ENCODE peak calls at places on chromosomes 6 and 20, in seven cellular contexts. B is cardiac septum; K is BJ; L is ELF-1; V is amygdala; P is NCI-H345; O is naive thymus-derived CD8-positive, alpha-beta T cell. E is an unnamed sample.

GRCh38 chr6:15346315-15346714 is 100.4 kb downstream of the JARID2 start:
- DNase-seq in B (no peak), K (no peak), L (no peak), V (no peak), P (no peak), O (no peak), E (no peak)

GRCh38 chr20:7152071-7152470 is 384.6 kb downstream of the BMP2 start:
- DNase-seq in B (no peak), K (no peak), L (no peak), V (no peak), P (no peak), O (no peak), E (no peak)

GRCh38 chr6:12608016-12608860 is 108.3 kb upstream of the PHACTR1 start:
- DNase-seq in B (no peak), K (peak), L (no peak), V (no peak), P (no peak), O (no peak), E (no peak)

GRCh38 chr20:63126876-63127699 is 88.8 kb downstream of the YTHDF1 start:
- DNase-seq in B (peak), K (no peak), L (no peak), V (no peak), P (no peak), O (no peak), E (no peak)

GRCh38 chr6:32832535-32832934 is 6.0 kb downstream of the TAP2 start:
- DNase-seq in B (no peak), K (no peak), L (no peak), V (no peak), P (no peak), O (no peak), E (no peak)

GRCh38 chr6:30840084-30840921 is 44.0 kb upstream of the DDR1 start:
- DNase-seq in B (no peak), K (no peak), L (peak), V (no peak), P (no peak), O (no peak), E (no peak)

GRCh38 chr6:153816306-153816845 is 222.7 kb upstream of the OPRM1 start:
- DNase-seq in B (no peak), K (no peak), L (no peak), V (no peak), P (no peak), O (no peak), E (no peak)

GRCh38 chr6:128319946-128320345 is 200.5 kb downstream of the PTPRK start:
- DNase-seq in B (no peak), K (no peak), L (no peak), V (no peak), P (no peak), O (no peak), E (no peak)

GRCh38 chr6:15522856-15523529 is 139.8 kb downstream of the DTNBP1 start:
- DNase-seq in B (no peak), K (no peak), L (no peak), V (no peak), P (no peak), O (no peak), E (no peak)

GRCh38 chr6:10627800-10628199 is 66.6 kb downstream of the C6orf52 start:
- DNase-seq in B (no peak), K (no peak), L (no peak), V (no peak), P (no peak), O (no peak), E (no peak)

GRCh38 chr20:15396900-15397299 is 1059.5 kb upstream of the FLRT3 start:
- DNase-seq in B (no peak), K (no peak), L (no peak), V (no peak), P (no peak), O (no peak), E (no peak)

GRCh38 chr6:16840291-16840690 is 79.0 kb upstream of the ATXN1 start:
- DNase-seq in B (no peak), K (no peak), L (no peak), V (no peak), P (no peak), O (no peak), E (no peak)

GRCh38 chr20:32972181-32973076 is 31.8 kb downstream of the SUN5 start:
- DNase-seq in B (no peak), K (no peak), L (no peak), V (no peak), P (no peak), O (peak), E (no peak)

GRCh38 chr6:124679392-124679791 is 282.8 kb upstream of the RNF217 start:
- DNase-seq in B (no peak), K (no peak), L (no peak), V (no peak), P (no peak), O (no peak), E (no peak)

GRCh38 chr6:89324304-89324703 is 9.2 kb upstream of the GABRR2 start:
- DNase-seq in B (no peak), K (no peak), L (no peak), V (no peak), P (no peak), O (no peak), E (no peak)

E was measured in SK-N-MC.